ENCODE peak calls at places on chromosomes 12 and 14, in five cellular contexts. N is GM23248; U is PC-3; I is MM.1S; D is effector memory CD4-positive, alpha-beta T cell. T is an unnamed sample. For H3K9me3 and H3K4me1, the result is how much of the 10 kb centered on the place peaks cover.

GRCh38 chr14:34179723-34180122 is 228.8 kb upstream of the EGLN3 start:
- DNase-seq in D (no peak), N (no peak), I (peak), U (peak), T (no peak)

GRCh38 chr14:94543450-94544123 is 17.7 kb upstream of the SERPINA4 start:
- DNase-seq in N (no peak), U (no peak), D (no peak), I (no peak), T (no peak)

GRCh38 chr14:94622653-94623421 is 10.6 kb downstream of the SERPINA3 start:
- DNase-seq in D (no peak), U (no peak), I (no peak), N (no peak), T (no peak)

GRCh38 chr12:77003961-77004360 is 61.4 kb downstream of the E2F7 start:
- DNase-seq in N (no peak), D (no peak), U (no peak), I (no peak), T (no peak)

GRCh38 chr12:78651755-78652154 is 212.8 kb upstream of the SYT1 start:
- DNase-seq in I (no peak), U (no peak), N (no peak), D (no peak), T (no peak)

GRCh38 chr14:69493791-69494190 is 9.3 kb downstream of the PLEKHD1 start:
- DNase-seq in D (no peak), U (no peak), I (no peak), N (no peak), T (no peak)

GRCh38 chr14:104665663-104666522 is 23.5 kb upstream of the INF2 start:
- DNase-seq in U (peak), D (no peak), N (no peak), I (no peak), T (no peak)

GRCh38 chr12:110269622-110270124 is 11.4 kb upstream of the ATP2A2 start:
- DNase-seq in I (no peak), U (peak), D (no peak), N (peak), T (peak)

GRCh38 chr12:8722286-8722685 is 24.5 kb downstream of the RIMKLB start:
- DNase-seq in U (no peak), D (no peak), I (no peak), N (no peak), T (no peak)

GRCh38 chr12:89949457-89950195 is 241.0 kb upstream of the ATP2B1 start:
- DNase-seq in D (peak), I (no peak), N (peak), U (peak), T (peak)

GRCh38 chr12:57175428-57176138 is 28.2 kb upstream of the LRP1-AS start:
- DNase-seq in N (peak), D (no peak), U (peak), I (peak), T (peak)

GRCh38 chr12:72030272-72030671 is 91.6 kb downstream of the TPH2 start:
- DNase-seq in D (no peak), N (no peak), U (no peak), I (no peak), T (peak)

DNA sequence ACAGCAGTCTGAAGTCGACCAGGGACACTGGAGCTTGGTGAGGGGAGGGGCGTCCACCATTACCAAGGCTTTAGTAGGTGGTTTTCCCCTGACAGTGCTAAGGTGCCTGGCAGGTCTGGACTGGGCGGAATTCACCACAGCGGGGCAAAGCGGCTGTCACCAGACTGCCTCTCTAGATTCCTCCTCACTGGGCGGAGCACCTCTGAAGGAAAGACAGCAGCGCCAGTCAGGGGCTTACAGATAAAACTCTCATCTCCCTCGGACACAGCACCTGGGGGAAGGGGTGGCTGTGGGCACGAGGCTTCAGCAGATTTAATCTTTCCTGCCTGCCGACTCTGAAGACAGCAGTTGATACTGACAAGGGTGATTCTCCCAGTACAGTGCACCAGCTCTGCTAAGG is 39.1 kb downstream of the DDHD1 start:
- DNase-seq in U (no peak), D (no peak), I (no peak), N (no peak), T (no peak)
- H3K9me3 ChIP-seq in U (under half), D (under half), I (under half), N (under half), T (under half)

GRCh38 chr12:122983789-122984515 is 3.5 kb downstream of the ARL6IP4 start:
- DNase-seq in U (no peak), I (no peak), D (no peak), N (no peak), T (no peak)
- H3K4me1 ChIP-seq in U (under half), I (under half), D (under half), N (under half), T (under half)

GRCh38 chr14:75469164-75469563 is 41.3 kb downstream of the JDP2 start:
- DNase-seq in N (no peak), I (no peak), U (no peak), D (no peak), T (no peak)

GRCh38 chr14:75467763-75468162 is 39.9 kb downstream of the JDP2 start:
- DNase-seq in I (no peak), D (no peak), N (no peak), U (no peak), T (no peak)

GRCh38 chr14:75469606-75470237 is 41.9 kb downstream of the JDP2 start:
- DNase-seq in N (peak), I (no peak), D (no peak), U (peak), T (no peak)

GRCh38 chr14:75471059-75471458 is 43.2 kb downstream of the JDP2 start:
- DNase-seq in N (no peak), D (no peak), U (no peak), I (no peak), T (no peak)

DNA sequence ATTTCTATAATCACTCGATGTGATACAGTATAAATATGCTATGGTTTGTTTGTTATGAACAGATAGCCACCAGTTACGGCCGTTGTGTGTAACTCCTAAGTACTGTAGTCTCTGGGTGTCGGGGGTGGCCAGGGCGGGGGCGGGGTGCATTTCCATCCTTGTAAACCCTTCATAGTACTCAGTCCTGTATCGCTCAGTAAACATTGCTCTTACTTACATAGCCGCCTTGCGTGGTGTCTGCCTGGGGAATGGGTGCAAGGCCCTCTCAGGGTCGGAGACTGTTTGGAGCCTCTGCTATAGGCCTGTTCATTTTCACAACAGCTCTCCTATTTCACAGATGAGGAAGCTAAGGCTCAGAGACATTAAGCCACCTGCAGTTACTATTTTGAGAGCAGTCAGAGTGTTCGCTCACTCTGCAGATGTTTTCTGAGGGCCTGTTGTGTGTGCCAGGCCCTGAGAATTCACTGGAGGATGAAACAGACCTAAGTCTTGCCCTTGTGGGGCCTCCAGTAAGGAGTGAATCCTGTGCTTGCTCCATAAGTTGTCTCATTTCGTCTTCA is 42.5 kb downstream of the JDP2 start:
- DNase-seq in I (no peak), U (no peak), N (no peak), D (no peak), T (no peak)
- H3K4me3 ChIP-seq in I (no peak), U (no peak), N (no peak), D (no peak), T (no peak)

DNA sequence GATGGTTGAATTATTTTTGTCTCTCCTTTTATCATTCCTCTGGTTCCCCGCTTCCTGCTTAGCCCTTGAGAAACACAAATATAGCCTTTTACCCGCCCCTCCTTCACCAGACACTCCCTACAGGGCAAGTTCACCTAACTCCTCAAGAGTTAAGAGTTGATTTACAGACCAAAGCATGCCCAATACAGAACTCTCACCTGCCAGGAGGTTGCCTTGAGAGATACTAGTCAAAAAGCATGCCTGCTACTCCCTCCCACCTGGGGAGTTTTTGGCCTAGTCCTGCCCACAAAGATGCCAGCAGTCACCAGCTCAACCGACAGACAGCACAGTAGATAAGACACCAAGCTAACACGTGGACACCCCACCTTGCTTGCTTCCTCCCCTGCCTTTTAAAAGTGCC is 11.2 kb downstream of the LGMN start:
- DNase-seq in N (no peak), U (no peak), D (no peak), I (peak), T (no peak)
- H3K9me3 ChIP-seq in N (under half), U (under half), D (under half), I (under half), T (under half)

DNA sequence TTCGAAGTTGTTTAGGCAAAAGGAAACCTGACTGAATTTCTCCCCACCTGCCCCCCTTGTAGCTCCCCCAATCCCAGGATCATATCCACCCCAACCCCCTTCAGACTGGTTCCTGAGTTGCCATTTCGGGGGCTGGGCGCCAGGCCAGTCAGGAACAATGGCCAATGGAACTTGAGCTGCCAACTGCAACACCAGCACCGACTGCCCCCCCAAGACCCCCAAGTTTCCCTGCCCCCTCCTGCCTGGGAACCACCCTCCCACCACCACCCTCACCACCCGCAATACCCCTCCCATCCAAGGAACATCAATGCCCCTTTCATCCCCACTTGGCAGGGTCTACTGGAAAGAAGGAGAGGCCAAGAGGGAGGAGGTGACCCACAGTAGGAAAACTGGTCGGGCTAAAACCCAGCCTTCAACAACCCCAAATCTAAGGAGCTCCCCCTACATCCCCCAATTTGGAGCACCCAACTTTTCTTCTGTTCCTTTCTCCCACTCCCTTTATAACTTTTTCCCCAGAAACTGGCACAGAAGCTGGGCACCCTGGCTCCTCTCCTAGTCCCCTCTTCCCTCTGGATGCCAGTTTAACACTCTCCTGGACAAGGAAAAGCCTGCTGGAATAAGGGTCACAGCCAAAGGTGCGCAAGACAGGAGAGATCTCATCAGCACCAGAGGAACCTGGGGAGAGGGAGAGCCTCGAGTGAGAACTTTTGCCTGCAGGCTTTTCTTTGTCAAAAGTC is 1.6 kb upstream of the NDRG2 start:
- DNase-seq in D (no peak), N (no peak), U (no peak), I (no peak), T (no peak)
- H3K4me1 ChIP-seq in D (under half), N (under half), U (under half), I (under half), T (under half)

GRCh38 chr12:51953925-51954324 is 2.4 kb downstream of the ACVR1B start:
- DNase-seq in I (no peak), D (no peak), U (no peak), N (no peak), T (no peak)

GRCh38 chr12:51951199-51951842 is at the start of gene ACVR1B:
- DNase-seq in U (peak), I (peak), N (peak), D (peak), T (peak)

GRCh38 chr12:51951843-51952722 is 584 bp downstream of the ACVR1B start:
- DNase-seq in U (peak), N (peak), D (no peak), I (no peak), T (no peak)

GRCh38 chr12:51954465-51955361 is 3.2 kb downstream of the ACVR1B start:
- DNase-seq in N (peak), D (no peak), U (peak), I (no peak), T (no peak)

GRCh38 chr12:51953011-51953568 is 1.6 kb downstream of the ACVR1B start:
- DNase-seq in D (no peak), I (no peak), N (no peak), U (no peak), T (no peak)
- H3K4me3 ChIP-seq in D (no peak), I (no peak), N (peak), U (peak), T (peak)

T was measured in A673.